ENCODE peak calls at places on chromosomes 5 and 9, in nine cellular contexts. L, J, T, Z, G, S, N, C and K are unnamed samples.
A peak's percentile ranks its signal among the peaks of the same experiment; 100 is the strongest.

GRCh38 chr5:87551807-87552377 is 139.2 kb upstream of the CCNH start:
- DNase-seq in L (no peak), J (no peak), T (no peak), Z (no peak), G (no peak), S (no peak), N (no peak), C (peak; percentile 19), K (no peak)

GRCh38 chr9:33165263-33166151 is 1.6 kb downstream of the B4GALT1 start:
- DNase-seq in L (no peak), J (peak; percentile 85), T (no peak), Z (no peak), G (peak; percentile 96), S (peak; percentile 78), N (no peak), C (peak; percentile 71), K (peak; percentile 53)

GRCh38 chr5:89968870-89969472 is 440.6 kb downstream of the CETN3 start:
- DNase-seq in L (no peak), J (no peak), T (no peak), Z (no peak), G (no peak), S (no peak), N (no peak), C (no peak), K (no peak)

GRCh38 chr5:140357731-140358093 is 2.3 kb upstream of the SLC4A9 start:
- DNase-seq in L (peak; percentile 88), J (peak; percentile 89), T (peak; percentile 78), Z (peak; percentile 77), G (peak; percentile 47), S (peak; percentile 89), N (peak; percentile 89), C (peak; percentile 93), K (peak; percentile 84)

GRCh38 chr5:56195016-56195415 is 38.1 kb downstream of the ANKRD55 start:
- DNase-seq in L (no peak), J (no peak), T (no peak), Z (no peak), G (no peak), S (no peak), N (no peak), C (no peak), K (no peak)

GRCh38 chr9:6779417-6780241 is 21.9 kb downstream of the KDM4C start:
- DNase-seq in L (no peak), J (peak; percentile 55), T (no peak), Z (no peak), G (no peak), S (no peak), N (no peak), C (peak; percentile 39), K (no peak)

GRCh38 chr9:88187631-88188030 is 49.4 kb upstream of the SPATA31C2 start:
- DNase-seq in L (no peak), J (no peak), T (no peak), Z (no peak), G (peak; percentile 13), S (no peak), N (no peak), C (no peak), K (no peak)

GRCh38 chr5:149341846-149342245 is 3.5 kb upstream of the GRPEL2 start:
- DNase-seq in L (no peak), J (no peak), T (no peak), Z (no peak), G (no peak), S (no peak), N (no peak), C (peak; percentile 29), K (no peak)

GRCh38 chr9:121916008-121916407 is 177.1 kb downstream of the TTLL11 start:
- DNase-seq in L (no peak), J (peak; percentile 41), T (no peak), Z (no peak), G (no peak), S (no peak), N (no peak), C (no peak), K (no peak)

GRCh38 chr9:113807173-113808061 is 68.7 kb upstream of the ZNF618 start:
- DNase-seq in L (peak; percentile 7), J (peak; percentile 62), T (no peak), Z (peak; percentile 43), G (peak; percentile 18), S (no peak), N (no peak), C (peak; percentile 48), K (peak; percentile 30)

GRCh38 chr5:10725636-10726035 is 35.4 kb downstream of the DAP start:
- DNase-seq in L (no peak), J (no peak), T (no peak), Z (no peak), G (no peak), S (no peak), N (no peak), C (no peak), K (no peak)

GRCh38 chr5:4480528-4481404 is 659.4 kb upstream of the ADAMTS16 start:
- DNase-seq in L (no peak), J (no peak), T (no peak), Z (no peak), G (no peak), S (no peak), N (no peak), C (no peak), K (no peak)

GRCh38 chr5:116479776-116480675 is 94.6 kb downstream of the SEMA6A start:
- DNase-seq in L (no peak), J (no peak), T (no peak), Z (no peak), G (no peak), S (no peak), N (no peak), C (no peak), K (no peak)

GRCh38 chr5:91058575-91058974 is 324.5 kb downstream of the ARRDC3 start:
- DNase-seq in L (no peak), J (no peak), T (no peak), Z (no peak), G (no peak), S (no peak), N (no peak), C (peak; percentile 72), K (peak; percentile 18)

GRCh38 chr9:134839441-134840125 is 41.0 kb upstream of the FCN2 start:
- DNase-seq in L (no peak), J (no peak), T (no peak), Z (peak; percentile 13), G (no peak), S (no peak), N (no peak), C (no peak), K (no peak)

GRCh38 chr5:172322028-172322965 is 38.7 kb upstream of the UBTD2 start:
- DNase-seq in L (no peak), J (no peak), T (no peak), Z (no peak), G (no peak), S (no peak), N (no peak), C (no peak), K (no peak)

GRCh38 chr9:79477955-79478751 is 93.6 kb upstream of the TLE4 start:
- DNase-seq in L (peak; percentile 28), J (peak; percentile 31), T (no peak), Z (peak; percentile 35), G (no peak), S (no peak), N (no peak), C (peak; percentile 49), K (no peak)

GRCh38 chr5:97192580-97193421 is 9.8 kb upstream of the RIOK2 start:
- DNase-seq in L (no peak), J (peak; percentile 23), T (no peak), Z (no peak), G (no peak), S (no peak), N (no peak), C (no peak), K (no peak)

GRCh38 chr5:116861097-116861496 is 286.5 kb upstream of the SEMA6A start:
- DNase-seq in L (no peak), J (no peak), T (no peak), Z (no peak), G (no peak), S (no peak), N (no peak), C (no peak), K (no peak)

GRCh38 chr9:93154293-93154903 is 20.3 kb upstream of the NINJ1 start:
- DNase-seq in L (no peak), J (peak; percentile 41), T (no peak), Z (no peak), G (no peak), S (no peak), N (no peak), C (peak; percentile 59), K (peak; percentile 47)

GRCh38 chr5:86979801-86980510 is 287.7 kb upstream of the RASA1 start:
- DNase-seq in L (no peak), J (peak; percentile 91), T (no peak), Z (no peak), G (peak; percentile 83), S (no peak), N (no peak), C (no peak), K (no peak)

GRCh38 chr9:23464275-23464674 is 361.8 kb downstream of the ELAVL2 start:
- DNase-seq in L (no peak), J (no peak), T (no peak), Z (no peak), G (no peak), S (no peak), N (no peak), C (no peak), K (no peak)

GRCh38 chr5:178287791-178288105 is 55.1 kb upstream of the PHYKPL start:
- DNase-seq in L (no peak), J (no peak), T (peak; percentile 23), Z (no peak), G (no peak), S (no peak), N (peak; percentile 33), C (no peak), K (no peak)